ENCODE peak calls at places on chromosomes 12 and 14, in nine cellular contexts. I is tibial artery, H is body of pancreas, T is AG10803, J is brain microvascular endothelial cell, V is IMR-90, D is A549, W is bronchial epithelial cell, Z is astrocyte of the spinal cord. Y is an unnamed sample.

GRCh38 chr12:124099661-124100060 is 126.6 kb downstream of the ZNF664 start:
- DNase-seq in I (no peak), H (no peak), T (no peak), J (no peak), V (no peak), D (no peak), W (no peak), Z (no peak), Y (no peak)

GRCh38 chr14:40911161-40911560 is 695.5 kb upstream of the LRFN5 start:
- DNase-seq in I (no peak), H (no peak), T (no peak), J (no peak), V (no peak), D (no peak), W (no peak), Z (no peak), Y (no peak)

GRCh38 chr12:10153271-10154144 is 18.4 kb downstream of the OLR1 start:
- DNase-seq in I (peak; percentile 81), H (peak; percentile 66), T (peak; percentile 69), J (peak; percentile 73), V (peak; percentile 63), D (peak; percentile 78), W (peak; percentile 38), Z (peak; percentile 75), Y (no peak)

GRCh38 chr12:70691018-70691672 is 53.9 kb upstream of the PTPRB start:
- DNase-seq in I (no peak), H (no peak), T (peak; percentile 28), J (peak; percentile 81), V (peak; percentile 65), D (no peak), W (peak; percentile 39), Z (peak; percentile 34), Y (peak; percentile 80)

GRCh38 chr12:32240833-32241232 is 134.2 kb downstream of the BICD1 start:
- DNase-seq in I (no peak), H (no peak), T (no peak), J (peak; percentile 11), V (peak; percentile 41), D (no peak), W (peak; percentile 39), Z (peak; percentile 54), Y (no peak)

GRCh38 chr12:46494424-46494823 is 121.9 kb upstream of the SLC38A2 start:
- DNase-seq in I (no peak), H (no peak), T (peak; percentile 87), J (peak; percentile 38), V (peak; percentile 85), D (peak; percentile 85), W (peak; percentile 50), Z (peak; percentile 73), Y (no peak)

GRCh38 chr14:104554608-104555401 is 24.8 kb upstream of the C14orf180 start:
- DNase-seq in I (peak; percentile 55), H (peak; percentile 6), T (no peak), J (no peak), V (no peak), D (no peak), W (no peak), Z (no peak), Y (no peak)

GRCh38 chr12:53967451-53968059 is 5.4 kb upstream of the HOXC11 start:
- DNase-seq in I (no peak), H (no peak), T (no peak), J (no peak), V (no peak), D (no peak), W (no peak), Z (no peak), Y (no peak)

GRCh38 chr14:96592591-96593388 is 90.6 kb downstream of the PAPOLA start:
- DNase-seq in I (no peak), H (peak; percentile 48), T (peak; percentile 14), J (no peak), V (peak; percentile 17), D (peak; percentile 45), W (peak; percentile 18), Z (peak; percentile 13), Y (no peak)

GRCh38 chr14:32703246-32703645 is 235.4 kb upstream of the NPAS3 start:
- DNase-seq in I (no peak), H (no peak), T (peak; percentile 66), J (peak; percentile 31), V (no peak), D (no peak), W (no peak), Z (peak; percentile 66), Y (peak; percentile 60)

GRCh38 chr12:75550906-75551305 is 39.5 kb upstream of the KRR1 start:
- DNase-seq in I (no peak), H (no peak), T (no peak), J (no peak), V (no peak), D (no peak), W (no peak), Z (no peak), Y (no peak)

GRCh38 chr14:104224516-104225281 is 86.3 kb downstream of the KIF26A start:
- DNase-seq in I (no peak), H (peak; percentile 27), T (no peak), J (no peak), V (no peak), D (peak; percentile 15), W (no peak), Z (no peak), Y (no peak)

GRCh38 chr14:99451234-99451633 is 29.4 kb downstream of the SETD3 start:
- DNase-seq in I (no peak), H (no peak), T (no peak), J (no peak), V (no peak), D (no peak), W (no peak), Z (no peak), Y (no peak)

GRCh38 chr14:90587252-90587910 is 190.6 kb downstream of the CALM1 start:
- DNase-seq in I (peak; percentile 61), H (no peak), T (no peak), J (no peak), V (no peak), D (no peak), W (no peak), Z (no peak), Y (no peak)

GRCh38 chr14:90593254-90594040 is 196.6 kb downstream of the CALM1 start:
- DNase-seq in I (no peak), H (no peak), T (no peak), J (no peak), V (no peak), D (no peak), W (no peak), Z (no peak), Y (no peak)

GRCh38 chr14:90587918-90588317 is 191.1 kb downstream of the CALM1 start:
- DNase-seq in I (no peak), H (no peak), T (no peak), J (no peak), V (no peak), D (no peak), W (no peak), Z (no peak), Y (peak; percentile 9)

GRCh38 chr14:90596733-90597132 is 199.9 kb downstream of the CALM1 start:
- DNase-seq in I (no peak), H (no peak), T (no peak), J (no peak), V (no peak), D (no peak), W (no peak), Z (no peak), Y (no peak)

DNA sequence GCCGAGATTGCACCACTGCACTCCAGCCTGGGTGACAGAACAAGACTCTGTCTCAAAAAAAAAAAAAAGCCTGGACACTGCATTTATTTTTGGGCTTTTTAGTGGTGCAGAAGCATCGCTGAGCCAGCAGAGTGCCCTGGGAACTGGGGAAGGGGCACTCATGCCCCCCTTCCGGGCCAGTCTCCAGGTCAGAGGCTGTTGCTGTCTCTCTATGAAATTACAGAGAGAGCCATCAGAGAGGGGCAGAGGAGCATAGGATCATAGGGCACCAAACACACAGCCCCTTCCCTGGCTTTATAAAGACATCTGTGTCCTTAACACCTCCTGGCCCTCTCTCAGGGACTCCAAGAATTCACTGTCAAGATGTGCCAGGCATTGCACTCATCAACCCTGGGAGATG is 195.8 kb downstream of the CALM1 start:
- DNase-seq in I (no peak), H (no peak), T (no peak), J (no peak), V (no peak), D (no peak), W (no peak), Z (no peak), Y (no peak)
- H3K4me3 ChIP-seq in I (no peak overlapping the region), H (no peak overlapping the region), T (no peak overlapping the region), J (no peak overlapping the region), V (no peak overlapping the region), D (no peak overlapping the region), W (no peak overlapping the region), Z (no peak overlapping the region), Y (no peak overlapping the region)

DNA sequence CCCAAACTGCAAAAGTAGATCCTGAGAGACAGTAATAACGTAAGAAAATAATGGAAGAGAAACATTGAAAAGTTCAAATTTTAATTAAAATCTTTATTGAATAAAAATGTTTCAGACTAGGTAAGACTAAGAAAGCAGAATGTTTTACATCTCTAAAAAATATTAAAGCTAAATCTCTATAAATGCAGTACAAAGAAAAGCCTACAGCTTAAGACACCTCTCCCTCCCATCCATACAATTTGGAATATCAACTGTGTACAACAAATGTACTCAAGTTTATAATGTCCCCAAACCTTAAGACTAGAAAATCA is 8.5 kb upstream of the CERS5 start:
- DNase-seq in I (no peak), H (no peak), T (no peak), J (no peak), V (no peak), D (no peak), W (no peak), Z (no peak), Y (no peak)
- TF ChIP-seq CTCF in I (no peak), H (no peak), T (no peak), J (no peak), V (no peak), D (no peak), W (no peak), Z (no peak), Y (no peak)

GRCh38 chr14:94388896-94389469 is 581 bp upstream of the SERPINA1 start:
- DNase-seq in I (no peak), H (no peak), T (no peak), J (no peak), V (no peak), D (no peak), W (no peak), Z (no peak), Y (no peak)
- H3K4me3 ChIP-seq in I (no peak overlapping the region), H (no peak overlapping the region), T (no peak overlapping the region), J (no peak overlapping the region), V (no peak overlapping the region), D (no peak overlapping the region), W (no peak overlapping the region), Z (no peak overlapping the region), Y (no peak overlapping the region)

GRCh38 chr14:55519473-55520080 is 60.4 kb upstream of the KTN1 start:
- DNase-seq in I (no peak), H (no peak), T (no peak), J (no peak), V (no peak), D (no peak), W (peak; percentile 50), Z (no peak), Y (no peak)
- TF ChIP-seq CTCF in I (no peak), H (no peak), T (no peak), J (peak; percentile 3), V (no peak), D (no peak), W (no peak), Z (no peak), Y (no peak)

DNA sequence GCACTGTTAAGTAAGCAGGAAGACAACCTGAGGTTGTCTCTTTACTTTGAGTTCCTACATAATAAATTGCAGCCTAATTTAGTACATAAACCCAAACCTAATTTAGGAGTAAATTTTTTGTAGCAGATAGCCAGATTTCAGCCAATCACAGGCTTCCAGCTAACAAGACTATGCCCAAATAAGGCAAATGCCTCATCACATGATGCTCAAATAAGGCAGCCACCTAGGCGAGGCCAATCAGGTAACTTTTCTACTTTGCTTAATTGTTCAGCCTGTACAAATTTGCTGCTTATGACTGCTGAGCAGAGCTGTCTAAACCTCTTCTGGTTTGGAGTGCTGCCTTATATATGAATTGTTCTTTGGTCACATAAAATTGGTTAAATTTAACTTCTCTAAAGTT is 1118.7 kb upstream of the TMEM132C start:
- DNase-seq in I (no peak), H (no peak), T (no peak), J (no peak), V (no peak), D (no peak), W (no peak), Z (no peak), Y (no peak)
- H3K4me3 ChIP-seq in I (no peak overlapping the region), H (no peak overlapping the region), T (no peak overlapping the region), J (no peak overlapping the region), V (no peak overlapping the region), D (no peak overlapping the region), W (no peak overlapping the region), Z (no peak overlapping the region), Y (no peak overlapping the region)